ENCODE peak calls at places on chromosomes 6 and 20, in six cellular contexts. M, E, A, J, R and N are unnamed samples.

GRCh38 chr20:62032606-62033368 is 32.9 kb downstream of the TAF4 start:
- DNase-seq in E (no peak), A (no peak), R (no peak), M (no peak), J (no peak), N (no peak)

GRCh38 chr6:154737424-154737823 is 4.2 kb downstream of the SCAF8 start:
- DNase-seq in R (no peak), M (no peak), E (no peak), J (no peak), A (no peak), N (no peak)

GRCh38 chr20:25273046-25273445 is 25.2 kb downstream of the PYGB start:
- DNase-seq in A (no peak), E (no peak), J (peak; percentile 3), M (no peak), R (peak; percentile 9), N (no peak)

GRCh38 chr6:786946-787763 is 94.2 kb upstream of the EXOC2 start:
- DNase-seq in J (no peak), A (peak; percentile 3), M (no peak), R (peak; percentile 54), E (peak; percentile 26), N (no peak)

GRCh38 chr6:39834278-39834677 is 42.1 kb downstream of the DAAM2 start:
- DNase-seq in A (no peak), R (no peak), J (no peak), M (no peak), E (no peak), N (no peak)

GRCh38 chr6:89974776-89975175 is 80.5 kb downstream of the GJA10 start:
- DNase-seq in M (no peak), E (no peak), J (no peak), A (no peak), R (no peak), N (no peak)

GRCh38 chr6:45681860-45682488 is 304.2 kb upstream of the SUPT3H start:
- DNase-seq in M (no peak), A (no peak), R (no peak), J (peak; percentile 55), E (peak; percentile 1), N (peak; percentile 7)

GRCh38 chr6:131761061-131761761 is 46.6 kb upstream of the ENPP1 start:
- DNase-seq in E (no peak), A (peak; percentile 89), J (no peak), M (no peak), R (no peak), N (no peak)

GRCh38 chr6:75656479-75656878 is 54.8 kb downstream of the SENP6 start:
- DNase-seq in J (no peak), M (no peak), R (no peak), E (no peak), A (no peak), N (no peak)

GRCh38 chr6:83514877-83515466 is 2.6 kb downstream of the PRSS35 start:
- DNase-seq in A (peak; percentile 80), M (no peak), J (no peak), R (peak; percentile 26), E (peak; percentile 57), N (peak; percentile 46)

GRCh38 chr6:82353848-82354247 is 9.8 kb upstream of the TPBG start:
- DNase-seq in E (no peak), A (peak; percentile 28), R (no peak), M (no peak), J (no peak), N (no peak)

GRCh38 chr6:82348130-82348529 is 15.5 kb upstream of the TPBG start:
- DNase-seq in A (no peak), M (no peak), R (peak; percentile 70), J (no peak), E (peak; percentile 22), N (no peak)
- TF ChIP-seq CTCF in A (no peak), M (no peak), R (peak; percentile 23), J (no peak), E (no peak), N (no peak)

GRCh38 chr6:31490115-31490873 is 7.7 kb upstream of the MICB start:
- DNase-seq in M (no peak), A (no peak), J (no peak), E (no peak), R (no peak), N (no peak)

GRCh38 chr6:31498748-31499147 is 803 bp downstream of the MICB start:
- DNase-seq in R (no peak), J (no peak), E (no peak), A (no peak), M (no peak), N (no peak)

GRCh38 chr6:31497595-31498476 is at the start of gene MICB:
- DNase-seq in J (peak; percentile 85), M (peak; percentile 56), E (peak; percentile 80), R (peak; percentile 83), A (peak; percentile 68), N (no peak)

GRCh38 chr6:31493875-31494694 is 3.9 kb upstream of the MICB start:
- DNase-seq in J (peak; percentile 89), M (no peak), R (peak; percentile 90), E (peak; percentile 70), A (peak; percentile 70), N (no peak)

DNA sequence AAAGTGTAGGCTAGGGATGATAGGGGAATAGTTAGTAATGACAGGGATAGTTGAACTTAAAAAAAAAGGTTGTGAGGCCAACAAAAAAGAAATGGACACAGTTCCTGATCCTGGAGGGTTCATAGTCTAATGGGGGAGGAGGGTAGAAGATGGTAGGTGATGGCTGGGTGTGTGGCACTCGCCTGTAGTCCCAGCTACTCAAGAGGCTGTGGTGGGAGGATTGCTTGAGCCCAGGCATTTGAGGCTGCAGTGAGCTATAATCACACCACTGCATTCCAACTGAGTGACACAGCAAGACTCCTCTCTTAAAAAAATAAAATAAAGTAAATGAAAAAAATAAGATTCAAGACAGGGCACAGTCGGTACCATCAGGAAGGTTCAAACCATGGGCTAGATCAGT is 2.4 kb upstream of the MICB start:
- DNase-seq in R (no peak), A (peak; percentile 62), J (no peak), M (no peak), E (no peak), N (no peak)
- TF ChIP-seq CTCF in R (no peak), A (no peak), J (no peak), M (no peak), E (no peak), N (no peak)

GRCh38 chr6:80105972-80106417 is 476 bp upstream of the BCKDHB start:
- DNase-seq in J (no peak), R (no peak), A (no peak), M (no peak), E (no peak), N (no peak)
- TF ChIP-seq CTCF in J (no peak), R (no peak), A (no peak), M (no peak), E (no peak), N (no peak)

DNA sequence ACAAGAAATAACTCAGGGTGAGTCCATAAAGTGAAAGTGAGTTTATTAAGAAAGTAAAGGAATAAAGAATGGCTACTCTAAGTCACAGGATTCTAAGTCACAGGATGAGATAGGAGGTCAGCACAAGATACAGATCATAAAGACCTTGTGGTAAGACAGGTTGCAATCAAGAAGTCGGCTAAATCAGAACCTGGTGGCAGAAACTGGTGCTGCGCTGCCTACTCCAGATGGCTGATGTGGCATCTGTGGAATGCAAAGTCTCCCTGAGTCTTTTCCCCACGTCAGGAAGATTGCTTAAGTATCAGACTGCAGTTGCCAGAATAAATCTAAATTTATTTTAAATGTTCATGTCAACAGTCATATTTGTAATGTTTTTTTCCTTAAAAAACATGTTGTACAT is 10.7 kb upstream of the KCNK15 start:
- DNase-seq in A (peak; percentile 65), J (no peak), E (peak; percentile 81), R (peak; percentile 34), M (no peak), N (peak; percentile 48)
- TF ChIP-seq CTCF in A (peak; percentile 24), J (peak; percentile 20), E (no peak), R (peak; percentile 34), M (peak; percentile 32), N (peak; percentile 23)

DNA sequence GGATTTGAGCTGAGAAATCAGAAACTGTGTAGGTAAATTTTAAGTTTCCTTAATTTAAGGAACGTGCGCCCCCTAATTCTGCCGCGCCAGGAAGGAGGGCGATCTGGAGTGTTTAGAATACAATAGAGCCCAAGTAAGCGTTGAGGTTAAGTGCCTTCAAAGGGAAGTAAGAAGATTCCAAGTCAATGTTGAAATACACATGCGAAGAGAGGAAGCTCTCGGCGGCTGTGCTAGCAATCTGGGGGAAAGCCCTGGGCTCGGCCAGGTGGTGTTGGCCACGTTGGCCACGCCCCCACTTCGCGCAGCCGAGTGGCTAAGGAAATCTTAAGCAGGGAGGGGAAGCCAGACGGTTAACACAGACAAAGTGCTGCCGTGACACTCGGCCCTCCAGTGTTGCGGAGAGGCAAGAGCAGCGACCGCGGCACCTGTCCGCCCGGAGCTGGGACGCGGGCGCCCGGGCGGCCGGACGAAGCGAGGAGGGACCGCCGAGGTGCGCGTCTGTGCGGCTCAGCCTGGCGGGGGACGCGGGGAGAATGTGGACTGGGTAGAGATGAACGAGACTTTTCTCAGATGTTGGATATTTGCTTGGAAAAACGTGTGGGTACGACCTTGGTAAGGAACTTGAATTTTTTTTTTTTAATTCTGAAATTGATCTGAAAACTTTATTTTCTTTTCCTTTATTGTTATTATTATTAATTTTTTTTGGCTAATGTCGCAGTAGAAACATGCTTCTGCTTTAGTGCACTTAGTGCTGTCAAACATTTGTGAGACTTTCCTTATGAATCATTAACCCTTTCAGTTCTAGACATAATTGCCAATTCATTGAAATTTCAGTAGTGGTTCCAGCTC is at the start of gene PRDM1:
- DNase-seq in E (peak; percentile 89), A (peak; percentile 72), M (peak; percentile 44), J (peak; percentile 95), R (peak; percentile 98), N (no peak)
- TF ChIP-seq CTCF in E (no peak), A (peak; percentile 15), M (peak; percentile 45), J (peak; percentile 32), R (peak; percentile 61), N (no peak)

DNA sequence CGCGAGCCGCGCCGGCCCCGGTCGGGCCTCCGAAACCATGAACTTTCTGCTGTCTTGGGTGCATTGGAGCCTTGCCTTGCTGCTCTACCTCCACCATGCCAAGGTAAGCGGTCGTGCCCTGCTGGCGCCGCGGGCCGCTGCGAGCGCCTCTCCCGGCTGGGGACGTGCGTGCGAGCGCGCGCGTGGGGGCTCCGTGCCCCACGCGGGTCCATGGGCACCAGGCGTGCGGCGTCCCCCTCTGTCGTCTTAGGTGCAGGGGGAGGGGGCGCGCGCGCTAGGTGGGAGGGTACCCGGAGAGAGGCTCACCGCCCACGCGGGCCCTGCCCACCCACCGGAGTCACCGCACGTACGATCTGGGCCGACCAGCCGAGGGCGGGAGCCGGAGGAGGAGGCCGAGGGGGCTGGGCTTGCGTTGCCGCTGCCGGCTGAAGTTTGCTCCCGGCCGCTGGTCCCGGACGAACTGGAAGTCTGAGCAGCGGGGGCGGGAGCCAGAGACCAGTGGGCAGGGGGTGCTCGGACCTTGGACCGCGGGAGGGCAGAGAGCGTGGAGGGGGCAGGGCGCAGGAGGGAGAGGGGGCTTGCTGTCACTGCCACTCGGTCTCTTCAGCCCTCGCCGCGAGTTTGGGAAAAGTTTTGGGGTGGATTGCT is 1.3 kb downstream of the VEGFA start:
- DNase-seq in A (peak; percentile 45), E (peak; percentile 49), J (peak; percentile 78), R (peak; percentile 72), M (no peak), N (no peak)
- TF ChIP-seq CTCF in A (no peak), E (no peak), J (no peak), R (no peak), M (no peak), N (no peak)

GRCh38 chr20:36941403-36941835 is 10.1 kb downstream of the SAMHD1 start:
- DNase-seq in A (no peak), J (peak; percentile 12), E (no peak), M (no peak), R (no peak), N (no peak)
- TF ChIP-seq CTCF in A (no peak), J (no peak), E (no peak), M (no peak), R (no peak), N (no peak)

GRCh38 chr6:37705239-37706051 is 7.8 kb upstream of the MDGA1 start:
- DNase-seq in E (peak; percentile 77), R (peak; percentile 97), M (peak; percentile 67), J (peak; percentile 75), A (peak; percentile 73), N (peak; percentile 73)
- TF ChIP-seq CTCF in E (peak; percentile 54), R (peak; percentile 85), M (no peak), J (peak; percentile 56), A (peak; percentile 68), N (peak; percentile 67)